ENCODE peak calls at places on chromosomes 2 and 18, in four cellular contexts. N, U, B and L are unnamed samples. For H3K4me1, the result is how much of the 10 kb centered on the place peaks cover.

GRCh38 chr18:45521151-45521550 is 94.1 kb upstream of the SLC14A2 start:
- DNase-seq in N (no peak), B (no peak), U (peak), L (no peak)

GRCh38 chr18:31683106-31683505 is 1.3 kb downstream of the B4GALT6 start:
- DNase-seq in U (no peak), B (no peak), N (no peak), L (no peak)

GRCh38 chr2:211114826-211115450 is 558.5 kb downstream of the CPS1 start:
- DNase-seq in U (no peak), N (no peak), B (no peak), L (no peak)

GRCh38 chr2:105882920-105883319 is 138.2 kb downstream of the NCK2 start:
- DNase-seq in N (no peak), U (no peak), B (no peak), L (no peak)

GRCh38 chr2:190121971-190122370 is 59.4 kb upstream of the MSTN start:
- DNase-seq in N (no peak), U (peak), B (no peak), L (no peak)

GRCh38 chr2:204050681-204051080 is 114.1 kb downstream of the ICOS start:
- DNase-seq in U (no peak), N (no peak), B (no peak), L (no peak)

GRCh38 chr2:231883468-231883881 is 42.7 kb downstream of the NPPC start:
- DNase-seq in B (no peak), U (no peak), N (no peak), L (no peak)

GRCh38 chr2:65602851-65603250 is 170.5 kb upstream of the SPRED2 start:
- DNase-seq in N (no peak), U (no peak), B (no peak), L (no peak)

GRCh38 chr18:79934311-79935097 is 16.9 kb downstream of the SLC66A2 start:
- DNase-seq in N (peak), B (no peak), U (peak), L (peak)

GRCh38 chr2:58973831-58974281 is 732.7 kb upstream of the FANCL start:
- DNase-seq in B (no peak), N (no peak), U (no peak), L (no peak)

GRCh38 chr18:48894266-48894600 is 56.5 kb downstream of the SMAD7 start:
- DNase-seq in N (no peak), B (no peak), U (no peak), L (no peak)

GRCh38 chr2:122516775-122517174 is 761.3 kb downstream of the TSN start:
- DNase-seq in U (no peak), B (no peak), N (no peak), L (no peak)

GRCh38 chr18:61556862-61557261 is 223.6 kb downstream of the CDH20 start:
- DNase-seq in B (no peak), N (no peak), U (no peak), L (no peak)

GRCh38 chr2:68548396-68548795 is 81.0 kb downstream of the APLF start:
- DNase-seq in U (peak), N (no peak), B (no peak), L (no peak)

GRCh38 chr2:106990307-106990706 is 104.3 kb upstream of the ST6GAL2 start:
- DNase-seq in N (no peak), B (no peak), U (peak), L (no peak)

DNA sequence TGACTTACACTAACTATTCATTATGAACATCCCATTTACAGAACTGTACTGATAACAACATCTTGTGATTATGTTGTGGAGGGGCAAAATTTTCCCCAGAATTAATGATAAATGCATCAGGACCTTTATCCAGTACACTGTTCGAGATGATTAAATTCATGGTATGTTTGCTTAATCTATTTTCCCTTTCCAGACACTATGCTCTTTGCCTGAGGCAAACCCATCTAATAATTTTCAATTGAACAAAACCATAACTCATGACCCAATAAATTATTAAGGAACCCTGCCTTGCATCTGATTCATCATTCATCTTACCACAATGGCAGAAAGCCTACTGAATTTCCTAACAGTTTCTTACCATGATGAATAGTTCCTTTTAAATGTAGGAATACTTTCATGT is 385.0 kb downstream of the DSEL start:
- DNase-seq in U (no peak), B (no peak), N (no peak), L (no peak)
- H3K4me1 ChIP-seq in U (under half), B (under half), N (under half), L (under half)

DNA sequence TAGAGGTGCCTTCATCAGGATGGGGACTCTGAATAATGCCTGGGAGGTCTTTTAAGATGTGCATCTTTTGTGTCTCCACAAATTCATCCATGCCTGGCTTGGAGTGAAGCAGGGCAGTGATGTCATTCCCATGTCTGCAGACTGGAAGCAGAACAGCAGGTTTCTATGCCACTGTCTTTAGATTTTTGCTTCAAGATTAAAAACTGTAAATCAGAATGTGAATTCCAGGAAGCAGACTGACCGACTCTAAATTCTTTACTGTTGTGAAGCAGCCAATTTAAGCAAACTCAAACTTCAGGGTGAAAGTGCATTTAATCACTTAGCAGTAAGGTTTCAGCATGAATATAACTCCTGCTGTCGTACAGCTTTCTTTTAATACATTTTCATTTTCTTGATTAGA is 159.3 kb downstream of the SCG2 start:
- DNase-seq in B (no peak), N (no peak), U (peak), L (no peak)
- H3K4me3 ChIP-seq in B (no peak), N (no peak), U (no peak), L (no peak)

DNA sequence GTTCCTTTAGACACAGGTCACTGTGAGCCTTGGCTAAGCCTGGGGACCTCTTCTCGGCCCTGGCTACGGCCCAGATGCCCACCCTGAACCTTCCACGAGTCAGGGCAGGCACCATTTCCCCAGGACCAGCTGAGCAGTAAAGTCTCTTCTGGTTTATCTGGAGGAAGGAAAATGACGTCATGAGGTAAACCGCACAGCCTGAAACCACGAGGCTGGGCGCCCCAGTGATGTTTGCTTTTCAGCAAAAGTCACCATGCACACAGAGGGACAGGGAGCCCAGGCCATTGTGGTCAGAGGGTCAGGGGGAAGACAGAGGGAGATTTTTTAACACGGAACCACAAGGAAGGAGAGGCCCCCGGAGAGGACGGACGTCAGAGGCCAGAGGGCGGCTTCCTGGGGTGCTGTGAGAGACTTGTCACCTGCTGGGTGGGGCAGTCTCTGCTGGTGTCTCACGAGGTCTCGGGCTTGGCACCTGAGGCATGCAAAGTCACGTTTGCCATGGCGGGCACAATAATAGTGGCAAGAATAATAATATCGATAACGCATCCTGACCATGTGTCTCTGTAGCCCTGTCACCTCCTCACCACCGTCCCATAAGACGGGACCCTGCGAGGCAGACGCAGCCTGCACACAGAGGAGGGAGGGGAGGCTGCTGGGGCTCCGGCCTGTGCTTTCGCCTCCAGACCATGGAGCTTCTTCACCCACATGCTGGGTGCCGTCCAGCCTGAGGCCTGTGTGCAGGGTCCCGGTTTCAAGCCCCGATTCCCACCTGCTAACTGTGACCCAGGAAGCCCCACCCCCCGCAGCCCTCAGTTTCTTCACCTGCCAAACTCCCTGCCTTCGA is 33.2 kb upstream of the FOSL2 start:
- DNase-seq in N (peak), U (peak), B (peak), L (no peak)
- H3K4me1 ChIP-seq in N (under half), U (under half), B (under half), L (under half)

GRCh38 chr2:191680639-191681038 is 2.7 kb downstream of the NABP1 start:
- DNase-seq in N (no peak), U (no peak), B (no peak), L (no peak)
- H3K4me3 ChIP-seq in N (peak), U (no peak), B (no peak), L (peak)

GRCh38 chr2:85253890-85254289 is 73.9 kb downstream of the TGOLN2 start:
- DNase-seq in N (no peak), U (no peak), B (no peak), L (no peak)

GRCh38 chr2:85255813-85256581 is 71.8 kb downstream of the TGOLN2 start:
- DNase-seq in B (no peak), U (peak), N (no peak), L (peak)

GRCh38 chr2:85257359-85258193 is 70.2 kb downstream of the TGOLN2 start:
- DNase-seq in U (peak), B (no peak), N (no peak), L (no peak)

GRCh38 chr2:85255456-85255812 is 72.4 kb downstream of the TGOLN2 start:
- DNase-seq in N (no peak), U (no peak), B (no peak), L (no peak)

DNA sequence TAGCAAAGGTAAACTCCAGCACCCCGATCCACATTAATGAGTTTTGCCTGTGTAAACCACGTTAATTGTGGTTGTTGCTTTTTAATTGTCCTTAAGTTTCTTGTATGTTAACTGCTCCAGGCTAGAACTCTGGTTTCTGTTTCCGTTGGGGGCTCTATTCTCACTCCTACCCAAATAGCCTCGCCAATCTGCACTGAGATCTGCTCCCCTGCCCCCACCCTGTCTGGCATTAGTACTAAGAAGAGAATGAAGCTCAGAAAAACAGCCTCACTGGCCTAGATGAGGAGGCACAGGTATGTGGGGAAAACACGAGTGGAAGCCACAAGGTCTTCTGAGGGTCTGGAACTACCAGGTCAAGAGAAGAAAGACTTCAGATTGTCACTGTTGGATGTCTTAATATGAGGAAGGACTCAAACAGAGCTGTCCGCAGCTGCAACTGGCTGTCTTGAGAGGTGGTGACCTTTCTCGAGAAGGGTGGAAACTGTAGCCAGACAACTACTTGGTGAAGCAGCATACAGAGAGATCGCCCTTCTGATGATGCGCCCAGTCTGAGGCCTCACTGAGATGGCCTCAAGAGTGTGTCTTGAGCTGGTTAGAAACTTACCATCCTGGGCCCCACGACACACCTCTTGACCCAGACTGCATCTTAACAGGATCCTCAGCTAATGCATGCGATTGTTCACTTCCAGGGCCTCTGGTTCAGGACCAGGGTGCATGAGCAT is 73.1 kb downstream of the TGOLN2 start:
- DNase-seq in U (no peak), B (no peak), N (no peak), L (no peak)
- H3K4me1 ChIP-seq in U (under half), B (under half), N (under half), L (half or more)

DNA sequence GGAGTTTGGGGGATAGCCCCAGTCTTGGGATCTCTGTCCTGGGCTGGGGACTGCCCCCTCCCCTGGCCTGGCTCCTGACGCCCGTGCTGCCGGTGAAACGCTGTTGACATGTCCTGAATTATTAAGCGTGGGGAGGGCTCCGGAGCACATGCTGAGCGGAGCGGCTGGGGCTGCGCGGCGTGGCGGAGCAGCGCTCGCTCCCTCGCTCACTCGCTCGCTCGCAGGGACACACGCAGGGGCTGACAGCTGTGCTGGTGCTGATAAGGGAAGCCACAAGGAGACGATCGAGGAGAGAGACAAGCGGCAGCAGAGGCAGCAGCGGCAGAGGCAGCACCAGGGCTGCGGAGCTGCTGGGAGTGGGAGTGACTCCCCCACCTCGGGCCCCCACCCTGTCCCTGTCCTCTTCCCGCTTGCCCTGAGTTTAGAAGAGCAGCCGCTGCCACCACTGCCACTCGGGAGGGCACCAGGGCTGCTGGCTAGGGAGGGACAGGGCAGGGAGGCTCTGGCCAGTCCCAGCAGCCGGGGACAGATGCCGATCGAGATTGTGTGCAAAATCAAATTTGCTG is at the start of gene ASIC4:
- DNase-seq in U (peak), B (no peak), N (no peak), L (no peak)
- H3K4me3 ChIP-seq in U (peak), B (no peak), N (no peak), L (no peak)

DNA sequence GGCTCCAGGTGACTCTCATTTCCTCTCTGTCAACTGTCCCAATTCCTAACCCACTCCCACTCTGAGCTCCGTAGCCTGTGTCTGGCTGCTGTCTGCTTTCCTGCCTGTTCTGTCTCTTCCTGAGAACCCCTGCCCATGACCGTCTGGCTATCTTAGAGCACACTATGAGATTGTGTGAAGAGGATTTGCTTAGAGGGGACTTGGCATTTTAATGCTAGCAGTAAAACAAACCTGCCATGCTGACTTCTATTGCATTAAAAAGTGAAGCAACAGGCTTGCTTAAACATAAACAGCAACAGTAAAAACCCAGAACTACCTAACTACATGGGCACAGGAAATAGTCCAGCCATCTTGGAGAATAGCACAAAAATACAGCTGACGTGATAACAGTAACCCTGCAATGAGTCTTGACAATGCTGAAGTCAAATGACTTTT is 234.8 kb downstream of the PRKCE start:
- DNase-seq in N (no peak), U (no peak), B (no peak), L (no peak)
- H3K4me1 ChIP-seq in N (under half), U (half or more), B (under half), L (under half)

GRCh38 chr18:26619350-26619749 is 71.0 kb upstream of the KCTD1 start:
- DNase-seq in U (peak), B (no peak), N (no peak), L (no peak)

GRCh38 chr18:26618130-26618529 is 69.8 kb upstream of the KCTD1 start:
- DNase-seq in B (no peak), N (no peak), U (no peak), L (no peak)

GRCh38 chr18:26624443-26624842 is 76.1 kb upstream of the KCTD1 start:
- DNase-seq in U (no peak), N (no peak), B (no peak), L (no peak)

GRCh38 chr18:26617151-26617554 is 68.8 kb upstream of the KCTD1 start:
- DNase-seq in B (no peak), N (no peak), U (peak), L (no peak)

DNA sequence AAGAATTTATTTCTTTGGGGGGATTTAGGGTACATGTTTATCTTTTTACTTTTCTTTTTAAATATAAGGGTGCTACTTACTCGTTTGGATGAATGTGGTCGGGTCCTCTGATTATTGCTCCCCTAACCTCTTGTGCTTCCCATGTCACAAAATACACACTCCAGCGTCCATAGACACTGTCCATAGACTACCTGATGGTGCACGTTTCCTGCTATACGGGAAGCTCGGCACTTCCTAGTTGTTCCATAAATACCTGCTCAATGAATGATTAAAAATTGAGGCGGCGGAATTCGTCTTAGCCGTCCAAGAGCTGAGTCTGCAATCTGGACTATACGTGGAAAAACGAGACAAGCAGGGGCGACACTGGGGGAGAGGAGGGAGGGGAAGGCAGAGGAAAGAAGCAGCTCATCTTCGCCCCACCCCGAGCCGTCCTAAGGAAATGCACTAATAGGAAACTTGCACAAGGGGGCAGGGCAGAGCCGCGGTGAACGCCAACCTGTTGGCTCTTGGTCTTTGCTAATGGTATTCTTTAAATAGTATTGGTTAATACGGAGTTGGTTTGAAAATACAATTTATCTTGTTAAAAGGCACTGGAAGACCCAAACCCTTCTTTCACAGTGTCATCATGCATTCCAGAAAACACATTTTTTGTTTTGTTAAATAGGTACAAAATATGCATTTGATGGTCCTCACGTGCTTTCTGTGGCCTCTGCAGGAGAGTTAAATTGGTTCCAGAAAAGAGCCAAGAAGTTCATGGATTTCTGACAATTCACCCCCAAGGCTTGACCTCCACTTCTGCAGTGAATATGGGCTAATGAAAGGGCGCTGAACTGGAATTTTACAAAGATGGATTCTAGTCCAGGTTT is 73.0 kb upstream of the KCTD1 start:
- DNase-seq in N (no peak), B (no peak), U (peak), L (no peak)
- H3K4me3 ChIP-seq in N (peak), B (no peak), U (no peak), L (no peak)

GRCh38 chr2:28772351-28772750 is 20.7 kb downstream of the PPP1CB start:
- DNase-seq in U (no peak), B (no peak), N (no peak), L (no peak)
- H3K4me1 ChIP-seq in U (under half), B (under half), N (under half), L (under half)